ENCODE peak calls at places on chromosomes 11 and 22, in four cellular contexts. One of them, this sample, is unnamed.

GRCh38 chr11:20045098-20045688 is 115.1 kb downstream of the DBX1 start:
- DNase-seq in right lobe of liver: peak; percentile 83
- DNase-seq in heart right ventricle: peak; percentile 75
- DNase-seq in HepG2: no peak
- DNase-seq in this sample: no peak

GRCh38 chr22:36365020-36365411 is 22.8 kb downstream of the MYH9 start:
- DNase-seq in heart right ventricle: peak; percentile 80
- DNase-seq in HepG2: no peak
- DNase-seq in right lobe of liver: no peak
- DNase-seq in this sample: no peak

GRCh38 chr22:36220457-36220921 is 18.8 kb downstream of the APOL2 start:
- DNase-seq in HepG2: no peak
- DNase-seq in heart right ventricle: peak; percentile 21
- DNase-seq in right lobe of liver: no peak
- DNase-seq in this sample: no peak

GRCh38 chr11:104301776-104302175 is 137.8 kb upstream of the PDGFD start:
- DNase-seq in right lobe of liver: no peak
- DNase-seq in heart right ventricle: no peak
- DNase-seq in HepG2: no peak
- DNase-seq in this sample: no peak

GRCh38 chr22:36337365-36338130 is 50.2 kb downstream of the MYH9 start:
- DNase-seq in HepG2: no peak
- DNase-seq in heart right ventricle: no peak
- DNase-seq in right lobe of liver: no peak
- DNase-seq in this sample: no peak

GRCh38 chr22:44453441-44454112 is 44.5 kb downstream of the RTL6 start:
- DNase-seq in HepG2: no peak
- DNase-seq in heart right ventricle: no peak
- DNase-seq in right lobe of liver: no peak
- DNase-seq in this sample: no peak

GRCh38 chr11:126387856-126388255 is 32.4 kb downstream of the ST3GAL4 start:
- DNase-seq in HepG2: no peak
- DNase-seq in heart right ventricle: no peak
- DNase-seq in right lobe of liver: no peak
- DNase-seq in this sample: no peak

GRCh38 chr22:48751539-48752437 is 1075.9 kb downstream of the BRD1 start:
- DNase-seq in heart right ventricle: no peak
- DNase-seq in right lobe of liver: no peak
- DNase-seq in HepG2: no peak
- DNase-seq in this sample: no peak

GRCh38 chr11:115764172-115764571 is 260.0 kb upstream of the CADM1 start:
- DNase-seq in right lobe of liver: no peak
- DNase-seq in HepG2: no peak
- DNase-seq in heart right ventricle: no peak
- DNase-seq in this sample: no peak

GRCh38 chr11:46319074-46319453 is 28.2 kb upstream of the DGKZ start:
- DNase-seq in HepG2: no peak
- DNase-seq in heart right ventricle: no peak
- DNase-seq in right lobe of liver: no peak
- DNase-seq in this sample: no peak

GRCh38 chr22:31313366-31314147 is 21.3 kb upstream of the PIK3IP1 start:
- DNase-seq in right lobe of liver: peak; percentile 75
- DNase-seq in HepG2: peak; percentile 46
- DNase-seq in heart right ventricle: peak; percentile 85
- DNase-seq in this sample: peak; percentile 66

GRCh38 chr22:42780070-42780540 is 59.4 kb upstream of the A4GALT start:
- DNase-seq in heart right ventricle: peak; percentile 88
- DNase-seq in right lobe of liver: no peak
- DNase-seq in HepG2: peak; percentile 87
- DNase-seq in this sample: peak; percentile 76

GRCh38 chr11:122025757-122026156 is 90.3 kb downstream of the BLID start:
- DNase-seq in HepG2: no peak
- DNase-seq in right lobe of liver: no peak
- DNase-seq in heart right ventricle: no peak
- DNase-seq in this sample: no peak

DNA sequence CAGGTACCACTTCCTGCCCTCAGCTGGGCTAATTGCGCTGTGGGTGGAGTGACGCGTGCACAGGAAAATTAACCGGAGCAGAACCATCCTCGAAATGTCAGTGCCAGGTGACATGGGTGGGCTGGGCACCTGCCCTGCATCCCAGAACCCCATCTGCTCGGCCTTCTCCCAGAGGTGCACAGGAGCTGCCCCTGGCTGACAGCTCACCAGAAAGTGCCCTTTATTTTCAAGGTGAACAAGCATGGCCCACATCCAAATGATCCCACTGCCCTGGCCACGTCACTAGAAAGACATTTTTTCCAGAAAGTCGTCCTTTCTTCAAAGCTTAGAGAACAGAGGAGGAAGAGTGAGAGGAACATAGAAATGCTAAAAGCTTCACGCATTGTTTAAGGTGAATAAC is 4.1 kb upstream of the ELFN2 start:
- DNase-seq in HepG2: peak; percentile 8
- DNase-seq in heart right ventricle: no peak
- DNase-seq in right lobe of liver: no peak
- DNase-seq in this sample: no peak
- H3K4me1 ChIP-seq in HepG2: peaks cover 26% of the 10 kb centered on the region
- H3K4me1 ChIP-seq in heart right ventricle: peaks cover 3% of the 10 kb centered on the region
- H3K4me1 ChIP-seq in right lobe of liver: no peaks in the 10 kb centered on the region
- H3K4me1 ChIP-seq in this sample: peaks cover 2% of the 10 kb centered on the region

DNA sequence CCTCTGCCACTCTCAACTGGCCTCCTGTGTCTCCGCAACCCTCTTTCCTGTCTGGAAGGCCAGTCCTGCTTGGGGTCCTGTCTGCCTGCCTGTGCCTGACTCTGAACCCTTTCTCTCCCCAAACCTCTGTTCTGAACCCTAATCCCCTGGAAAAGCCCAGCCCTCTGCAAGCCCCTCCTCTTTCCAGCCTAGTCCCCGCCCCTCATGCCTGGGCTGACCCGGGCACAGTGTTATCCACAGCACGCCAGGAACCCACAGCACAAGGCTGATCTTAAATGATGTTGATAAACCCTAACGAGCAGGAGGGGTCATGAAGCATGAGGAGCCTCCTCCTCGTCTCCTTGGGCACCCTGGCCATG is at the start of gene IFITM10:
- DNase-seq in HepG2: no peak
- DNase-seq in right lobe of liver: peak; percentile 68
- DNase-seq in heart right ventricle: no peak
- DNase-seq in this sample: no peak
- H3K4me3 ChIP-seq in HepG2: no peak within 1 kb of the TSS
- H3K4me3 ChIP-seq in right lobe of liver: peak within 1 kb of the TSS; percentile 36
- H3K4me3 ChIP-seq in heart right ventricle: no peak within 1 kb of the TSS
- H3K4me3 ChIP-seq in this sample: no peak within 1 kb of the TSS

GRCh38 chr11:2657697-2658284 is 42.0 kb downstream of the KCNQ1OT1 start:
- DNase-seq in HepG2: no peak
- DNase-seq in heart right ventricle: no peak
- DNase-seq in right lobe of liver: no peak
- DNase-seq in this sample: no peak

GRCh38 chr11:2661173-2662023 is 38.4 kb downstream of the KCNQ1OT1 start:
- DNase-seq in HepG2: no peak
- DNase-seq in right lobe of liver: no peak
- DNase-seq in heart right ventricle: no peak
- DNase-seq in this sample: no peak

GRCh38 chr11:2662430-2663299 is 37.1 kb downstream of the KCNQ1OT1 start:
- DNase-seq in heart right ventricle: no peak
- DNase-seq in HepG2: no peak
- DNase-seq in right lobe of liver: no peak
- DNase-seq in this sample: no peak

GRCh38 chr11:2662024-2662312 is 37.8 kb downstream of the KCNQ1OT1 start:
- DNase-seq in heart right ventricle: no peak
- DNase-seq in right lobe of liver: no peak
- DNase-seq in HepG2: no peak
- DNase-seq in this sample: no peak

DNA sequence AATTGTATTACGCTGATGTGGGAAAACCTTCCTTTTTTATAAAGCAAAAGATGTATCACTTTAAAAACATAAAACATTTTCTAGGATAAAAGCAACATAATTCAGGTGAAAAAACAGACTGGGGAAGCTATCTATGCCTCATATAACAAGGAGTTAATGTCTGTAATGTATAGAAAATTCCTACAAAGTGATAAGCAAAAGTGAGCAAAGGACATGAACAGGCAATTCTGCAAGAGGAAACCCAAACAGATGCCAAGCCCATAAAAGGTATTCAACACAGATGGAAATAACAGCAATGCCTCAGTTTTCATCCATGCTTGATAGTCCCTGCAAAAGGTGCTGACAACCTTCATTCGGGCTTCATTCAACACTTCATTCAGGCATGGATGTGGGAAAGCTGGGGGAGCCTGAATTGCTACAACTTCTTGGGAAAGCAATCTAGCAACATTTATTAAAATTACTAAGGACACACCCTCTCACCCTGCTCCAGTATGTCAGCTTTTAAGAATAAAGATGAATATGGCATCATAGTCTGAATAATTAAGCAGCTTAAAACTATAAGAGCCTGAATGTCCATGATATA is 39.3 kb downstream of the KCNQ1OT1 start:
- DNase-seq in right lobe of liver: no peak
- DNase-seq in HepG2: no peak
- DNase-seq in heart right ventricle: no peak
- DNase-seq in this sample: no peak
- H3K9me3 ChIP-seq in right lobe of liver: peaks cover 4% of the 10 kb centered on the region
- H3K9me3 ChIP-seq in HepG2: peaks cover 4% of the 10 kb centered on the region
- H3K9me3 ChIP-seq in heart right ventricle: peaks cover 53% of the 10 kb centered on the region
- H3K9me3 ChIP-seq in this sample: no peaks in the 10 kb centered on the region

GRCh38 chr22:38270091-38270972 is 2.5 kb downstream of the TMEM184B start:
- DNase-seq in heart right ventricle: no peak
- DNase-seq in HepG2: no peak
- DNase-seq in right lobe of liver: no peak
- DNase-seq in this sample: no peak

GRCh38 chr22:38272373-38273134 is at the start of gene TMEM184B:
- DNase-seq in heart right ventricle: peak; percentile 71
- DNase-seq in right lobe of liver: peak; percentile 86
- DNase-seq in HepG2: no peak
- DNase-seq in this sample: peak; percentile 35

GRCh38 chr22:38271927-38272372 is 860 bp downstream of the TMEM184B start:
- DNase-seq in right lobe of liver: no peak
- DNase-seq in HepG2: no peak
- DNase-seq in heart right ventricle: no peak
- DNase-seq in this sample: no peak

GRCh38 chr22:38269466-38269865 is 3.3 kb downstream of the TMEM184B start:
- DNase-seq in heart right ventricle: no peak
- DNase-seq in HepG2: no peak
- DNase-seq in right lobe of liver: no peak
- DNase-seq in this sample: no peak

GRCh38 chr22:38271101-38271500 is 1.7 kb downstream of the TMEM184B start:
- DNase-seq in heart right ventricle: no peak
- DNase-seq in right lobe of liver: no peak
- DNase-seq in HepG2: no peak
- DNase-seq in this sample: no peak
- H3K4me1 ChIP-seq in heart right ventricle: peaks cover 75% of the 10 kb centered on the region
- H3K4me1 ChIP-seq in right lobe of liver: no peaks in the 10 kb centered on the region
- H3K4me1 ChIP-seq in HepG2: peaks cover 64% of the 10 kb centered on the region
- H3K4me1 ChIP-seq in this sample: peaks cover 3% of the 10 kb centered on the region

GRCh38 chr22:50731811-50732624 is 6.0 kb upstream of the ACR start:
- DNase-seq in right lobe of liver: peak; percentile 64
- DNase-seq in heart right ventricle: peak; percentile 22
- DNase-seq in HepG2: peak; percentile 28
- DNase-seq in this sample: no peak
- H3K4me3 ChIP-seq in right lobe of liver: no peak overlapping the region
- H3K4me3 ChIP-seq in heart right ventricle: no peak overlapping the region
- H3K4me3 ChIP-seq in HepG2: no peak overlapping the region
- H3K4me3 ChIP-seq in this sample: no peak overlapping the region

GRCh38 chr22:21699643-21700042 is 33.8 kb downstream of the PPIL2 start:
- DNase-seq in HepG2: no peak
- DNase-seq in heart right ventricle: no peak
- DNase-seq in right lobe of liver: peak; percentile 16
- DNase-seq in this sample: no peak

GRCh38 chr22:21702094-21702493 is 33.5 kb downstream of the YPEL1 start:
- DNase-seq in right lobe of liver: no peak
- DNase-seq in heart right ventricle: no peak
- DNase-seq in HepG2: no peak
- DNase-seq in this sample: no peak

GRCh38 chr22:21698430-21699329 is 32.9 kb downstream of the PPIL2 start:
- DNase-seq in HepG2: no peak
- DNase-seq in heart right ventricle: peak; percentile 48
- DNase-seq in right lobe of liver: peak; percentile 53
- DNase-seq in this sample: no peak

GRCh38 chr22:21701384-21701971 is 34.1 kb downstream of the YPEL1 start:
- DNase-seq in HepG2: peak; percentile 77
- DNase-seq in heart right ventricle: no peak
- DNase-seq in right lobe of liver: peak; percentile 13
- DNase-seq in this sample: no peak

GRCh38 chr22:21700822-21701221 is 34.8 kb downstream of the YPEL1 start:
- DNase-seq in right lobe of liver: no peak
- DNase-seq in heart right ventricle: no peak
- DNase-seq in HepG2: no peak
- DNase-seq in this sample: no peak
- H3K9me3 ChIP-seq in right lobe of liver: no peaks in the 10 kb centered on the region
- H3K9me3 ChIP-seq in heart right ventricle: no peaks in the 10 kb centered on the region
- H3K9me3 ChIP-seq in HepG2: no peaks in the 10 kb centered on the region
- H3K9me3 ChIP-seq in this sample: no peaks in the 10 kb centered on the region

GRCh38 chr11:68355471-68355870 is 43.1 kb downstream of the LRP5 start:
- DNase-seq in HepG2: no peak
- DNase-seq in right lobe of liver: no peak
- DNase-seq in heart right ventricle: no peak
- DNase-seq in this sample: no peak

GRCh38 chr11:68357568-68357967 is 45.2 kb downstream of the LRP5 start:
- DNase-seq in right lobe of liver: peak; percentile 65
- DNase-seq in HepG2: no peak
- DNase-seq in heart right ventricle: no peak
- DNase-seq in this sample: no peak

GRCh38 chr11:68354181-68354872 is 41.9 kb downstream of the LRP5 start:
- DNase-seq in HepG2: no peak
- DNase-seq in heart right ventricle: peak; percentile 76
- DNase-seq in right lobe of liver: peak; percentile 79
- DNase-seq in this sample: no peak

GRCh38 chr11:68361702-68362101 is 49.3 kb downstream of the LRP5 start:
- DNase-seq in right lobe of liver: no peak
- DNase-seq in HepG2: no peak
- DNase-seq in heart right ventricle: no peak
- DNase-seq in this sample: no peak

GRCh38 chr11:68358416-68358815 is 46.0 kb downstream of the LRP5 start:
- DNase-seq in HepG2: no peak
- DNase-seq in right lobe of liver: no peak
- DNase-seq in heart right ventricle: no peak
- DNase-seq in this sample: no peak
- H3K4me1 ChIP-seq in HepG2: no peaks in the 10 kb centered on the region
- H3K4me1 ChIP-seq in right lobe of liver: no peaks in the 10 kb centered on the region
- H3K4me1 ChIP-seq in heart right ventricle: peaks cover 22% of the 10 kb centered on the region
- H3K4me1 ChIP-seq in this sample: peaks cover 10% of the 10 kb centered on the region

GRCh38 chr11:114307524-114308203 is 11.5 kb downstream of the NNMT start:
- DNase-seq in heart right ventricle: peak; percentile 71
- DNase-seq in HepG2: peak; percentile 23
- DNase-seq in right lobe of liver: peak; percentile 87
- DNase-seq in this sample: no peak
- H3K4me3 ChIP-seq in heart right ventricle: peak overlapping the region; percentile 11
- H3K4me3 ChIP-seq in HepG2: no peak overlapping the region
- H3K4me3 ChIP-seq in right lobe of liver: no peak overlapping the region
- H3K4me3 ChIP-seq in this sample: no peak overlapping the region